ENCODE peak calls at places on chromosomes 12 and 14, in nine cellular contexts. One of them, this sample, is unnamed.

GRCh38 chr14:104075530-104076151 is 9.9 kb upstream of the ASPG start:
- DNase-seq in omental fat pad: no peak
- DNase-seq in kidney epithelial cell: no peak
- DNase-seq in mammary epithelial cell: no peak
- DNase-seq in coronary artery: no peak
- DNase-seq in GM10248: no peak
- DNase-seq in SK-N-SH: peak; percentile 32
- DNase-seq in lower leg skin: no peak
- DNase-seq in IMR-90: no peak
- DNase-seq in this sample: peak; percentile 1

GRCh38 chr14:59272633-59273032 is 84.2 kb downstream of the DAAM1 start:
- DNase-seq in lower leg skin: no peak
- DNase-seq in GM10248: no peak
- DNase-seq in mammary epithelial cell: no peak
- DNase-seq in coronary artery: no peak
- DNase-seq in kidney epithelial cell: no peak
- DNase-seq in SK-N-SH: no peak
- DNase-seq in IMR-90: no peak
- DNase-seq in omental fat pad: no peak
- DNase-seq in this sample: no peak

GRCh38 chr12:111964935-111965334 is 48.0 kb downstream of the TMEM116 start:
- DNase-seq in coronary artery: no peak
- DNase-seq in lower leg skin: no peak
- DNase-seq in SK-N-SH: no peak
- DNase-seq in IMR-90: no peak
- DNase-seq in mammary epithelial cell: no peak
- DNase-seq in omental fat pad: no peak
- DNase-seq in kidney epithelial cell: no peak
- DNase-seq in GM10248: no peak
- DNase-seq in this sample: no peak

GRCh38 chr14:104749111-104749649 is 3.8 kb upstream of the SIVA1 start:
- DNase-seq in GM10248: no peak
- DNase-seq in lower leg skin: no peak
- DNase-seq in kidney epithelial cell: peak; percentile 34
- DNase-seq in mammary epithelial cell: peak; percentile 68
- DNase-seq in coronary artery: no peak
- DNase-seq in omental fat pad: no peak
- DNase-seq in SK-N-SH: no peak
- DNase-seq in IMR-90: peak; percentile 58
- DNase-seq in this sample: no peak

GRCh38 chr12:122064780-122065588 is 13.6 kb upstream of the MLXIP start:
- DNase-seq in kidney epithelial cell: peak; percentile 91
- DNase-seq in IMR-90: peak; percentile 86
- DNase-seq in mammary epithelial cell: no peak
- DNase-seq in coronary artery: no peak
- DNase-seq in SK-N-SH: peak; percentile 55
- DNase-seq in GM10248: no peak
- DNase-seq in omental fat pad: peak; percentile 62
- DNase-seq in lower leg skin: no peak
- DNase-seq in this sample: no peak

GRCh38 chr12:59403259-59403932 is 192.4 kb upstream of the SLC16A7 start:
- DNase-seq in kidney epithelial cell: peak; percentile 31
- DNase-seq in mammary epithelial cell: peak; percentile 42
- DNase-seq in lower leg skin: peak; percentile 41
- DNase-seq in omental fat pad: no peak
- DNase-seq in SK-N-SH: peak; percentile 7
- DNase-seq in coronary artery: no peak
- DNase-seq in IMR-90: peak; percentile 75
- DNase-seq in GM10248: peak; percentile 9
- DNase-seq in this sample: no peak

GRCh38 chr12:56158926-56159461 is 835 bp downstream of the MYL6 start:
- DNase-seq in GM10248: peak; percentile 38
- DNase-seq in kidney epithelial cell: peak; percentile 37
- DNase-seq in omental fat pad: no peak
- DNase-seq in IMR-90: peak; percentile 58
- DNase-seq in mammary epithelial cell: peak; percentile 55
- DNase-seq in coronary artery: peak; percentile 92
- DNase-seq in SK-N-SH: peak; percentile 56
- DNase-seq in lower leg skin: peak; percentile 88
- DNase-seq in this sample: no peak

GRCh38 chr12:191541-191940 is 22.4 kb downstream of the SLC6A12 start:
- DNase-seq in coronary artery: no peak
- DNase-seq in GM10248: no peak
- DNase-seq in IMR-90: no peak
- DNase-seq in SK-N-SH: no peak
- DNase-seq in mammary epithelial cell: no peak
- DNase-seq in lower leg skin: no peak
- DNase-seq in kidney epithelial cell: no peak
- DNase-seq in omental fat pad: no peak
- DNase-seq in this sample: no peak

GRCh38 chr12:6375269-6376078 is at the start of gene SCNN1A:
- DNase-seq in kidney epithelial cell: no peak
- DNase-seq in IMR-90: no peak
- DNase-seq in omental fat pad: no peak
- DNase-seq in mammary epithelial cell: peak; percentile 77
- DNase-seq in coronary artery: no peak
- DNase-seq in SK-N-SH: no peak
- DNase-seq in GM10248: no peak
- DNase-seq in lower leg skin: no peak
- DNase-seq in this sample: no peak

GRCh38 chr12:106013941-106014340 is 124.8 kb downstream of the NUAK1 start:
- DNase-seq in GM10248: no peak
- DNase-seq in kidney epithelial cell: no peak
- DNase-seq in omental fat pad: no peak
- DNase-seq in coronary artery: no peak
- DNase-seq in IMR-90: no peak
- DNase-seq in mammary epithelial cell: no peak
- DNase-seq in lower leg skin: no peak
- DNase-seq in SK-N-SH: no peak
- DNase-seq in this sample: no peak

GRCh38 chr12:43501705-43502104 is 50.3 kb downstream of the ADAMTS20 start:
- DNase-seq in coronary artery: no peak
- DNase-seq in IMR-90: peak; percentile 34
- DNase-seq in SK-N-SH: peak; percentile 56
- DNase-seq in GM10248: peak; percentile 26
- DNase-seq in lower leg skin: no peak
- DNase-seq in omental fat pad: no peak
- DNase-seq in mammary epithelial cell: peak; percentile 11
- DNase-seq in kidney epithelial cell: no peak
- DNase-seq in this sample: no peak

GRCh38 chr14:98728024-98728423 is 544.0 kb downstream of the BCL11B start:
- DNase-seq in lower leg skin: no peak
- DNase-seq in omental fat pad: no peak
- DNase-seq in SK-N-SH: no peak
- DNase-seq in kidney epithelial cell: no peak
- DNase-seq in GM10248: no peak
- DNase-seq in IMR-90: no peak
- DNase-seq in mammary epithelial cell: no peak
- DNase-seq in coronary artery: no peak
- DNase-seq in this sample: peak; percentile 34

GRCh38 chr12:62127516-62127915 is 132.7 kb upstream of the USP15 start:
- DNase-seq in mammary epithelial cell: peak; percentile 21
- DNase-seq in SK-N-SH: no peak
- DNase-seq in IMR-90: no peak
- DNase-seq in lower leg skin: no peak
- DNase-seq in kidney epithelial cell: no peak
- DNase-seq in omental fat pad: no peak
- DNase-seq in GM10248: no peak
- DNase-seq in coronary artery: no peak
- DNase-seq in this sample: no peak

GRCh38 chr12:62128186-62128965 is 131.8 kb upstream of the USP15 start:
- DNase-seq in omental fat pad: no peak
- DNase-seq in SK-N-SH: no peak
- DNase-seq in kidney epithelial cell: no peak
- DNase-seq in coronary artery: no peak
- DNase-seq in IMR-90: no peak
- DNase-seq in lower leg skin: no peak
- DNase-seq in GM10248: no peak
- DNase-seq in mammary epithelial cell: peak; percentile 35
- DNase-seq in this sample: no peak

GRCh38 chr12:62123721-62124203 is 136.4 kb upstream of the USP15 start:
- DNase-seq in kidney epithelial cell: peak; percentile 5
- DNase-seq in SK-N-SH: peak; percentile 11
- DNase-seq in lower leg skin: no peak
- DNase-seq in mammary epithelial cell: peak; percentile 38
- DNase-seq in GM10248: peak; percentile 16
- DNase-seq in IMR-90: peak; percentile 56
- DNase-seq in omental fat pad: no peak
- DNase-seq in coronary artery: no peak
- DNase-seq in this sample: no peak
- TF ChIP-seq CTCF in kidney epithelial cell: peak; percentile 79
- TF ChIP-seq CTCF in SK-N-SH: peak; percentile 79
- TF ChIP-seq CTCF in lower leg skin: no peak
- TF ChIP-seq CTCF in mammary epithelial cell: peak; percentile 80
- TF ChIP-seq CTCF in GM10248: peak; percentile 68
- TF ChIP-seq CTCF in IMR-90: peak; percentile 63
- TF ChIP-seq CTCF in omental fat pad: no peak
- TF ChIP-seq CTCF in coronary artery: peak; percentile 33
- TF ChIP-seq CTCF in this sample: peak; percentile 67

GRCh38 chr14:61460853-61461611 is 139.7 kb downstream of the PRKCH start:
- DNase-seq in mammary epithelial cell: peak; percentile 91
- DNase-seq in GM10248: no peak
- DNase-seq in coronary artery: peak; percentile 60
- DNase-seq in kidney epithelial cell: no peak
- DNase-seq in lower leg skin: peak; percentile 16
- DNase-seq in IMR-90: peak; percentile 26
- DNase-seq in omental fat pad: no peak
- DNase-seq in SK-N-SH: no peak
- DNase-seq in this sample: no peak
- TF ChIP-seq CTCF in mammary epithelial cell: no peak
- TF ChIP-seq CTCF in GM10248: no peak
- TF ChIP-seq CTCF in coronary artery: no peak
- TF ChIP-seq CTCF in kidney epithelial cell: no peak
- TF ChIP-seq CTCF in lower leg skin: no peak
- TF ChIP-seq CTCF in IMR-90: no peak
- TF ChIP-seq CTCF in omental fat pad: no peak
- TF ChIP-seq CTCF in SK-N-SH: no peak
- TF ChIP-seq CTCF in this sample: no peak

GRCh38 chr12:67068773-67069450 is 200.2 kb upstream of the CAND1 start:
- DNase-seq in lower leg skin: no peak
- DNase-seq in mammary epithelial cell: peak; percentile 83
- DNase-seq in omental fat pad: no peak
- DNase-seq in coronary artery: no peak
- DNase-seq in IMR-90: peak; percentile 7
- DNase-seq in SK-N-SH: peak; percentile 76
- DNase-seq in kidney epithelial cell: no peak
- DNase-seq in GM10248: peak; percentile 40
- DNase-seq in this sample: no peak

GRCh38 chr12:67070604-67071003 is 198.6 kb upstream of the CAND1 start:
- DNase-seq in omental fat pad: no peak
- DNase-seq in mammary epithelial cell: no peak
- DNase-seq in coronary artery: no peak
- DNase-seq in GM10248: no peak
- DNase-seq in IMR-90: no peak
- DNase-seq in kidney epithelial cell: no peak
- DNase-seq in SK-N-SH: peak; percentile 8
- DNase-seq in lower leg skin: no peak
- DNase-seq in this sample: no peak

GRCh38 chr12:67069451-67070306 is 199.5 kb upstream of the CAND1 start:
- DNase-seq in coronary artery: no peak
- DNase-seq in IMR-90: no peak
- DNase-seq in mammary epithelial cell: peak; percentile 47
- DNase-seq in omental fat pad: no peak
- DNase-seq in lower leg skin: no peak
- DNase-seq in SK-N-SH: peak; percentile 64
- DNase-seq in GM10248: peak; percentile 22
- DNase-seq in kidney epithelial cell: no peak
- DNase-seq in this sample: no peak

GRCh38 chr12:67068204-67068731 is 200.9 kb upstream of the CAND1 start:
- DNase-seq in mammary epithelial cell: peak; percentile 29
- DNase-seq in GM10248: peak; percentile 3
- DNase-seq in IMR-90: no peak
- DNase-seq in omental fat pad: no peak
- DNase-seq in coronary artery: no peak
- DNase-seq in SK-N-SH: peak; percentile 11
- DNase-seq in lower leg skin: no peak
- DNase-seq in kidney epithelial cell: no peak
- DNase-seq in this sample: no peak

GRCh38 chr12:67070307-67070600 is 198.9 kb upstream of the CAND1 start:
- DNase-seq in SK-N-SH: peak; percentile 2
- DNase-seq in omental fat pad: no peak
- DNase-seq in kidney epithelial cell: no peak
- DNase-seq in IMR-90: no peak
- DNase-seq in coronary artery: no peak
- DNase-seq in GM10248: no peak
- DNase-seq in lower leg skin: no peak
- DNase-seq in mammary epithelial cell: peak; percentile 74
- DNase-seq in this sample: no peak
- TF ChIP-seq CTCF in SK-N-SH: no peak
- TF ChIP-seq CTCF in omental fat pad: no peak
- TF ChIP-seq CTCF in kidney epithelial cell: no peak
- TF ChIP-seq CTCF in IMR-90: no peak
- TF ChIP-seq CTCF in coronary artery: no peak
- TF ChIP-seq CTCF in GM10248: no peak
- TF ChIP-seq CTCF in lower leg skin: no peak
- TF ChIP-seq CTCF in mammary epithelial cell: no peak
- TF ChIP-seq CTCF in this sample: no peak

GRCh38 chr12:9940370-9940769 is 8.2 kb upstream of the CLEC2A start:
- DNase-seq in coronary artery: no peak
- DNase-seq in SK-N-SH: no peak
- DNase-seq in lower leg skin: no peak
- DNase-seq in GM10248: peak; percentile 22
- DNase-seq in mammary epithelial cell: no peak
- DNase-seq in kidney epithelial cell: no peak
- DNase-seq in IMR-90: peak; percentile 5
- DNase-seq in omental fat pad: no peak
- DNase-seq in this sample: no peak
- TF ChIP-seq CTCF in coronary artery: no peak
- TF ChIP-seq CTCF in SK-N-SH: peak; percentile 36
- TF ChIP-seq CTCF in lower leg skin: no peak
- TF ChIP-seq CTCF in GM10248: peak; percentile 58
- TF ChIP-seq CTCF in mammary epithelial cell: peak; percentile 49
- TF ChIP-seq CTCF in kidney epithelial cell: peak; percentile 32
- TF ChIP-seq CTCF in IMR-90: peak; percentile 42
- TF ChIP-seq CTCF in omental fat pad: no peak
- TF ChIP-seq CTCF in this sample: peak; percentile 19

GRCh38 chr12:72267974-72268373 is 4.2 kb upstream of the TRHDE start:
- DNase-seq in GM10248: no peak
- DNase-seq in mammary epithelial cell: no peak
- DNase-seq in kidney epithelial cell: no peak
- DNase-seq in SK-N-SH: no peak
- DNase-seq in lower leg skin: no peak
- DNase-seq in coronary artery: no peak
- DNase-seq in IMR-90: peak; percentile 45
- DNase-seq in omental fat pad: no peak
- DNase-seq in this sample: no peak
- TF ChIP-seq CTCF in GM10248: no peak
- TF ChIP-seq CTCF in mammary epithelial cell: peak; percentile 57
- TF ChIP-seq CTCF in kidney epithelial cell: peak; percentile 47
- TF ChIP-seq CTCF in SK-N-SH: peak; percentile 43
- TF ChIP-seq CTCF in lower leg skin: no peak
- TF ChIP-seq CTCF in coronary artery: no peak
- TF ChIP-seq CTCF in IMR-90: peak; percentile 51
- TF ChIP-seq CTCF in omental fat pad: no peak
- TF ChIP-seq CTCF in this sample: peak; percentile 32